ENCODE peak calls at places on chromosomes 2 and 18, in six cellular contexts. H is HepG2, M is GM12891, Q is H1, U is GM12878, V is K562. X is an unnamed sample.

GRCh38 chr2:119259296-119259860 is 35.7 kb downstream of the STEAP3 start:
- DNase-seq in H (no peak), M (no peak), Q (no peak), U (no peak), V (no peak), X (no peak)

GRCh38 chr2:26691881-26692813 is at the start of gene KCNK3:
- DNase-seq in H (no peak), M (peak), Q (peak), U (no peak), V (peak), X (no peak)

GRCh38 chr2:74876081-74876886 is 42.4 kb downstream of the HK2 start:
- DNase-seq in H (peak), M (peak), Q (peak), U (peak), V (peak), X (peak)

GRCh38 chr2:207121784-207122183 is 44.0 kb downstream of the KLF7 start:
- DNase-seq in H (no peak), M (no peak), Q (no peak), U (no peak), V (no peak), X (no peak)

GRCh38 chr2:8202139-8202538 is 479.7 kb upstream of the ID2 start:
- DNase-seq in H (no peak), M (peak), Q (no peak), U (peak), V (no peak), X (no peak)

GRCh38 chr18:30522288-30522929 is 520.1 kb downstream of the DSC3 start:
- DNase-seq in H (no peak), M (no peak), Q (no peak), U (no peak), V (no peak), X (no peak)

GRCh38 chr2:7012141-7012809 is 95.1 kb downstream of the RNF144A start:
- DNase-seq in H (no peak), M (no peak), Q (no peak), U (no peak), V (no peak), X (no peak)

GRCh38 chr2:234044157-234044556 is 6.3 kb upstream of the SPP2 start:
- DNase-seq in H (no peak), M (no peak), Q (no peak), U (no peak), V (no peak), X (no peak)

GRCh38 chr2:43223412-43224040 is 2.9 kb downstream of the ZFP36L2 start:
- DNase-seq in H (no peak), M (no peak), Q (no peak), U (no peak), V (no peak), X (no peak)

GRCh38 chr2:86020984-86021383 is 84.7 kb downstream of the POLR1A start:
- DNase-seq in H (no peak), M (no peak), Q (no peak), U (no peak), V (no peak), X (no peak)

GRCh38 chr2:226652388-226652787 is 147.2 kb downstream of the IRS1 start:
- DNase-seq in H (no peak), M (no peak), Q (no peak), U (no peak), V (no peak), X (no peak)

GRCh38 chr2:44392338-44392943 is 30.7 kb downstream of the CAMKMT start:
- DNase-seq in H (peak), M (no peak), Q (no peak), U (no peak), V (no peak), X (no peak)

GRCh38 chr2:25651782-25652455 is 21.5 kb downstream of the DTNB start:
- DNase-seq in H (peak), M (no peak), Q (no peak), U (no peak), V (no peak), X (no peak)

GRCh38 chr2:132542953-132543569 is 126.5 kb downstream of the GPR39 start:
- DNase-seq in H (no peak), M (no peak), Q (peak), U (no peak), V (no peak), X (no peak)

GRCh38 chr2:12493031-12493513 is 223.7 kb upstream of the TRIB2 start:
- DNase-seq in H (no peak), M (no peak), Q (no peak), U (no peak), V (peak), X (no peak)

GRCh38 chr2:101406867-101407266 is 19.6 kb upstream of the CREG2 start:
- DNase-seq in H (no peak), M (no peak), Q (no peak), U (no peak), V (no peak), X (no peak)

GRCh38 chr2:57693177-57693576 is 353.4 kb upstream of the VRK2 start:
- DNase-seq in H (no peak), M (no peak), Q (no peak), U (no peak), V (no peak), X (no peak)

GRCh38 chr18:44238449-44238848 is 442.2 kb upstream of the SETBP1 start:
- DNase-seq in H (no peak), M (no peak), Q (no peak), U (no peak), V (no peak), X (no peak)

GRCh38 chr18:36352384-36352783 is 54.9 kb downstream of the FHOD3 start:
- DNase-seq in H (no peak), M (no peak), Q (no peak), U (no peak), V (no peak), X (no peak)

GRCh38 chr18:22309191-22309590 is 108.5 kb downstream of the CTAGE1 start:
- DNase-seq in H (no peak), M (no peak), Q (no peak), U (no peak), V (no peak), X (no peak)

GRCh38 chr2:204892506-204893255 is 347.4 kb downstream of the PARD3B start:
- DNase-seq in H (no peak), M (no peak), Q (no peak), U (no peak), V (no peak), X (no peak)

GRCh38 chr2:101341421-101341820 is 32.9 kb upstream of the RNF149 start:
- DNase-seq in H (no peak), M (no peak), Q (peak), U (no peak), V (peak), X (no peak)

GRCh38 chr18:13558132-13558531 is 168.2 kb downstream of the FAM210A start:
- DNase-seq in H (peak), M (peak), Q (peak), U (no peak), V (peak), X (no peak)

GRCh38 chr2:80169811-80170594 is 134.5 kb downstream of the LRRTM1 start:
- DNase-seq in H (no peak), M (no peak), Q (no peak), U (no peak), V (no peak), X (no peak)

GRCh38 chr18:63207154-63207790 is 112.3 kb downstream of the BCL2 start:
- DNase-seq in H (no peak), M (no peak), Q (no peak), U (no peak), V (no peak), X (no peak)

GRCh38 chr2:220580113-220580512 is 952.7 kb downstream of the SLC4A3 start:
- DNase-seq in H (no peak), M (no peak), Q (no peak), U (no peak), V (no peak), X (no peak)

GRCh38 chr2:112977559-112978056 is at the start of gene IL36G:
- DNase-seq in H (no peak), M (no peak), Q (no peak), U (no peak), V (no peak), X (no peak)

GRCh38 chr2:100954044-100954420 is 48.1 kb upstream of the RPL31 start:
- DNase-seq in H (no peak), M (no peak), Q (no peak), U (no peak), V (no peak), X (no peak)

GRCh38 chr18:62718268-62718800 is 3.0 kb downstream of the PHLPP1 start:
- DNase-seq in H (no peak), M (no peak), Q (no peak), U (no peak), V (no peak), X (no peak)

GRCh38 chr2:95361216-95361980 is 41.1 kb upstream of the FAHD2A start:
- DNase-seq in H (no peak), M (no peak), Q (no peak), U (no peak), V (no peak), X (no peak)

DNA sequence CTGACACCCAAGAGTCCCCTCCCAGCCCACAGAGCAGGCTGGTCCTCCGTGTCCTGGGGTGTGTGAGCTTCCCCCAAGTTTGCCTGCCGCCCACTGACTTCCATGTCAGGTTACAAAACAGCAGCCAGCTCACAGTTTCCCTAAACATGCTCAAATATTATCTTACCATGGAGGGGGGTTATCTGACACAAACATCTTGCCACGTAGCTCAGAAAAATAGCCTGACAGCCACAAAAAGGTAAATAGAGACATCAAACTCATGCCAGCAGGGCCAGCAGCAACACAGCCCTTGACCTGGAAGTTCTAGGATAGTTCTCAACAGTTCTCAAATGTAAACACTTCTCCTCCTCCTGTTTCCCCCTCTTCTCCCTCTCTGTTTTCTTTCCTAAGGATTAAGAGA is 346.4 kb downstream of the TNS1 start:
- DNase-seq in H (no peak), M (no peak), Q (no peak), U (no peak), V (no peak), X (no peak)
- TF ChIP-seq POLR2AphosphoS5 in H (no peak), M (no peak), Q (no peak), U (no peak), V (no peak), X (no peak)

GRCh38 chr2:33090553-33091134 is 143.9 kb downstream of the LTBP1 start:
- DNase-seq in H (no peak), M (no peak), Q (no peak), U (no peak), V (no peak), X (no peak)

GRCh38 chr2:33084433-33084832 is 137.7 kb downstream of the LTBP1 start:
- DNase-seq in H (no peak), M (no peak), Q (no peak), U (no peak), V (no peak), X (no peak)

GRCh38 chr2:33085646-33086045 is 138.9 kb downstream of the LTBP1 start:
- DNase-seq in H (no peak), M (no peak), Q (no peak), U (no peak), V (no peak), X (no peak)

GRCh38 chr2:33083671-33084387 is 137.1 kb downstream of the LTBP1 start:
- DNase-seq in H (no peak), M (no peak), Q (no peak), U (no peak), V (no peak), X (no peak)

GRCh38 chr2:33086400-33087015 is 139.8 kb downstream of the LTBP1 start:
- DNase-seq in H (no peak), M (no peak), Q (no peak), U (no peak), V (no peak), X (no peak)
- TF ChIP-seq TAF1 in H (no peak), M (no peak), Q (no peak), U (no peak), V (no peak), X (no peak)

GRCh38 chr18:9474983-9475642 is at the start of gene RALBP1:
- DNase-seq in H (peak), M (peak), Q (peak), U (peak), V (peak), X (peak)
- TF ChIP-seq POLR2A in H (peak), M (peak), Q (peak), U (peak), V (peak), X (peak)

DNA sequence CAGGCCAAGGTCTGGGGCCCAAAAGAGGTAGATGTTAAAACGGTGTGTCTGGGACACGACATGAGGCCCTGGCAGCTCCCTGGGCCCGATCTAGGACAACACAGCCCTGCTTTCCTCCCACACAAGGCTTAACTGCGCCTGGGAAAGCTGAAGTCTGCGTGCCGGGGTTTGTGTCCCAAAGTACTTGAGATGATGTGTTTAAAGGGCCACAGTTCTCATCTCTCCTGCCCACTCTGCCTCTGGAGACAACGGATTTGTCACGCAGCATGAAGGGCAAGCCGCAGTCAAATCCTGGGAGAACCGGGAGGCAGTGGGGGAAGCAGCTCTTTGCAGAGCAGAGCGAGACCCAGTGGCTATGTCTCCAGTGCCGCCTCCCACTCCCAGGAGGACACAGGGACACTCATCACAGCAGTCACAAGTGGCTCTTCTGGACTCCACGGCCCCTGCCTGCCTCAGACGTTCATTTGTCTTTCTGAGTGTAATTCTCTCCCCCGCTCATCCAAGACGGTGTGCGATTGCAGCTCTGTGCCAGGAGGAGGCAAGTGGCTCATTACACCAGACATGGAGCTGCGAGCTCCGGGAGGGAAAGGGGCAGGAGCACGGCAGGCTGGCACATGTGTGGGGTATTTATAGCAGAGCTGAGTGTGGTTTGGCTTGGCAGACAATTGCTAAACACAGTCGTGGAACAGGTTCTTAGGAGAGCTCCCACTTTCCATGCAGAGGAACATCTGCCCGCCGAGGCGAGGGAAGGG is 57.7 kb upstream of the SEMA4C start:
- DNase-seq in H (no peak), M (no peak), Q (no peak), U (no peak), V (no peak), X (no peak)
- TF ChIP-seq POLR2AphosphoS5 in H (no peak), M (no peak), Q (no peak), U (no peak), V (no peak), X (no peak)

GRCh38 chr2:64607381-64607780 is 46.3 kb downstream of the SERTAD2 start:
- DNase-seq in H (no peak), M (no peak), Q (no peak), U (no peak), V (no peak), X (no peak)
- TF ChIP-seq TAF1 in H (no peak), M (no peak), Q (no peak), U (no peak), V (no peak), X (no peak)